ENCODE peak calls at places on chromosomes 7 and 10, in five cellular contexts. X, W, N, R and H are unnamed samples.

GRCh38 chr7:106126170-106126938 is 14.2 kb upstream of the SYPL1 start:
- DNase-seq in W (no peak), R (no peak), N (peak), X (no peak), H (no peak)

GRCh38 chr10:25725917-25726716 is 207.9 kb upstream of the MYO3A start:
- DNase-seq in N (peak), X (no peak), R (no peak), W (no peak), H (peak)

GRCh38 chr7:157271991-157272324 is 64.8 kb upstream of the DNAJB6 start:
- DNase-seq in W (no peak), X (no peak), N (no peak), R (no peak), H (no peak)

GRCh38 chr7:49522111-49522510 is 251.3 kb upstream of the VWC2 start:
- DNase-seq in W (no peak), N (no peak), R (no peak), X (no peak), H (no peak)

GRCh38 chr10:52599586-52600200 is 172.9 kb downstream of the MBL2 start:
- DNase-seq in R (no peak), W (no peak), N (no peak), X (no peak), H (no peak)

GRCh38 chr7:21200513-21200912 is 227.4 kb upstream of the SP4 start:
- DNase-seq in W (no peak), N (no peak), X (no peak), R (no peak), H (no peak)

GRCh38 chr10:69874464-69874863 is 72.8 kb downstream of the COL13A1 start:
- DNase-seq in X (no peak), N (no peak), R (no peak), W (no peak), H (no peak)

GRCh38 chr7:103412151-103412550 is 33.9 kb downstream of the SLC26A5 start:
- DNase-seq in R (no peak), W (no peak), N (no peak), X (no peak), H (no peak)

GRCh38 chr7:54709283-54709682 is 49.7 kb downstream of the SEC61G start:
- DNase-seq in X (no peak), N (no peak), R (no peak), W (no peak), H (no peak)

GRCh38 chr7:43196379-43196778 is 83.9 kb downstream of the HECW1 start:
- DNase-seq in W (no peak), R (no peak), N (no peak), X (no peak), H (no peak)

GRCh38 chr7:96224073-96224472 is 97.8 kb downstream of the SLC25A13 start:
- DNase-seq in W (no peak), R (no peak), X (no peak), N (no peak), H (no peak)

GRCh38 chr10:29896053-29896452 is 163.3 kb downstream of the JCAD start:
- DNase-seq in R (no peak), N (no peak), X (no peak), W (no peak), H (no peak)

GRCh38 chr10:3850999-3851937 is 66.3 kb upstream of the KLF6 start:
- DNase-seq in R (no peak), N (no peak), W (no peak), X (no peak), H (no peak)

GRCh38 chr10:112687647-112688046 is 240.6 kb downstream of the VTI1A start:
- DNase-seq in W (no peak), R (no peak), N (no peak), X (no peak), H (no peak)

GRCh38 chr7:150860978-150861295 is 8.6 kb downstream of the AOC1 start:
- DNase-seq in N (no peak), W (no peak), X (no peak), R (no peak), H (no peak)